ENCODE peak calls at places on chromosomes 7 and 10, in six cellular contexts. I is right cardiac atrium; L is germinal center; S is GM13976; W is CD4-positive, alpha-beta T cell; J is stimulated activated CD8-positive, alpha-beta memory T cell treated with anti-CD3 and anti-CD28 coated beads, Interleukin-7, amount 100 ng/mL, for 4 hours. G is an unnamed sample.

GRCh38 chr7:100157069-100157333 is 1.5 kb downstream of the TRAPPC14 start:
- DNase-seq in I (no peak), L (no peak), S (no peak), W (no peak), J (no peak), G (peak)

GRCh38 chr10:6600224-6600987 is 20.3 kb upstream of the PRKCQ start:
- DNase-seq in I (no peak), L (no peak), S (no peak), W (peak), J (no peak), G (no peak)

GRCh38 chr7:149003018-149003417 is 25.3 kb downstream of the PDIA4 start:
- DNase-seq in I (no peak), L (no peak), S (no peak), W (no peak), J (no peak), G (no peak)

GRCh38 chr10:90286941-90287340 is 570.9 kb downstream of the HTR7 start:
- DNase-seq in I (no peak), L (no peak), S (no peak), W (no peak), J (no peak), G (no peak)

GRCh38 chr7:137592232-137592896 is 248.8 kb upstream of the PTN start:
- DNase-seq in I (peak), L (no peak), S (peak), W (no peak), J (no peak), G (peak)

GRCh38 chr7:108592633-108593277 is 23.1 kb downstream of the DNAJB9 start:
- DNase-seq in I (no peak), L (no peak), S (no peak), W (no peak), J (no peak), G (no peak)

GRCh38 chr7:155984609-155985405 is 172.5 kb upstream of the SHH start:
- DNase-seq in I (no peak), L (no peak), S (no peak), W (no peak), J (no peak), G (no peak)

GRCh38 chr10:18582803-18583202 is 68.6 kb downstream of the NSUN6 start:
- DNase-seq in I (no peak), L (no peak), S (no peak), W (no peak), J (no peak), G (no peak)

GRCh38 chr10:50409965-50410811 is 158.9 kb upstream of the ASAH2 start:
- DNase-seq in I (no peak), L (no peak), S (no peak), W (no peak), J (no peak), G (no peak)

GRCh38 chr10:80486151-80486692 is 32.1 kb downstream of the TSPAN14 start:
- DNase-seq in I (no peak), L (no peak), S (no peak), W (peak), J (no peak), G (no peak)

GRCh38 chr10:17801507-17801906 is 7.6 kb upstream of the MRC1 start:
- DNase-seq in I (no peak), L (no peak), S (no peak), W (no peak), J (no peak), G (no peak)

GRCh38 chr10:42827201-42827600 is 44.6 kb downstream of the BMS1 start:
- DNase-seq in I (no peak), L (no peak), S (no peak), W (no peak), J (no peak), G (no peak)

GRCh38 chr10:74292871-74293427 is 141.9 kb downstream of the ADK start:
- DNase-seq in I (no peak), L (no peak), S (no peak), W (no peak), J (no peak), G (no peak)

GRCh38 chr10:77586719-77587423 is 50.7 kb downstream of the KCNMA1 start:
- DNase-seq in I (no peak), L (no peak), S (no peak), W (no peak), J (no peak), G (no peak)

GRCh38 chr10:43385412-43386004 is 14.1 kb downstream of the FXYD4 start:
- DNase-seq in I (no peak), L (no peak), S (no peak), W (no peak), J (no peak), G (no peak)

GRCh38 chr7:105487559-105488218 is 34.4 kb downstream of the PUS7 start:
- DNase-seq in I (no peak), L (peak), S (peak), W (no peak), J (no peak), G (peak)

GRCh38 chr10:71076473-71077142 is 135.8 kb upstream of the UNC5B start:
- DNase-seq in I (no peak), L (no peak), S (no peak), W (no peak), J (no peak), G (no peak)

GRCh38 chr10:91251430-91252056 is 31.1 kb downstream of the PCGF5 start:
- DNase-seq in I (no peak), L (peak), S (peak), W (peak), J (peak), G (peak)

GRCh38 chr10:34137955-34138354 is 677.1 kb downstream of the PARD3 start:
- DNase-seq in I (no peak), L (no peak), S (no peak), W (no peak), J (no peak), G (no peak)

GRCh38 chr7:30844916-30845315 is 66.7 kb upstream of the AQP1 start:
- DNase-seq in I (no peak), L (no peak), S (no peak), W (no peak), J (no peak), G (no peak)

GRCh38 chr7:133009426-133009825 is 72.5 kb downstream of the CHCHD3 start:
- DNase-seq in I (no peak), L (no peak), S (no peak), W (no peak), J (no peak), G (no peak)

GRCh38 chr10:101965075-101965765 is 90.8 kb downstream of the ARMH3 start:
- DNase-seq in I (no peak), L (no peak), S (no peak), W (no peak), J (no peak), G (no peak)

GRCh38 chr10:5691786-5692185 is 7.1 kb downstream of the TASOR2 start:
- DNase-seq in I (no peak), L (no peak), S (no peak), W (no peak), J (no peak), G (no peak)

GRCh38 chr7:37284285-37284684 is 164.4 kb downstream of the ELMO1 start:
- DNase-seq in I (no peak), L (no peak), S (no peak), W (no peak), J (no peak), G (no peak)

GRCh38 chr7:20089431-20089830 is 127.8 kb downstream of the MACC1 start:
- DNase-seq in I (no peak), L (no peak), S (no peak), W (no peak), J (no peak), G (no peak)

GRCh38 chr7:139423091-139423490 is 60.4 kb downstream of the KLRG2 start:
- DNase-seq in I (no peak), L (no peak), S (no peak), W (no peak), J (no peak), G (no peak)

GRCh38 chr7:92621026-92621540 is 30.9 kb upstream of the FAM133B start:
- DNase-seq in I (peak), L (peak), S (peak), W (peak), J (peak), G (peak)

G was measured in GM13977.